ENCODE peak calls at places on chromosomes 5 and 9, in five cellular contexts. L is NCI-H1092 treated with DMSO at 0.1 percent for 48 hours; D is T-helper 22 cell; Q is activated naive CD8-positive, alpha-beta T cell treated with anti-CD3 and anti-CD28 coated beads, Interleukin-2, amount 10 ng/mL, durations not matched to agents 7 days and 5 days; W is lower lobe of right lung. H is an unnamed sample.

GRCh38 chr5:57302164-57302563 is 128.3 kb downstream of the GPBP1 start:
- DNase-seq in W (no peak), L (no peak), D (peak; percentile 4), Q (no peak), H (peak; percentile 57)

GRCh38 chr9:132674485-132674884 is 4.2 kb downstream of the GTF3C4 start:
- DNase-seq in Q (no peak), D (no peak), W (no peak), L (no peak), H (no peak)

GRCh38 chr9:131402738-131403492 is 9.0 kb downstream of the PRRC2B start:
- DNase-seq in W (peak; percentile 84), L (peak; percentile 47), Q (no peak), D (no peak), H (peak; percentile 94)

GRCh38 chr9:125140576-125140975 is 2.8 kb downstream of the SCAI start:
- DNase-seq in L (no peak), W (peak; percentile 52), D (no peak), Q (no peak), H (no peak)

GRCh38 chr9:69324549-69325401 is at the start of gene ENTREP1:
- DNase-seq in D (no peak), W (peak; percentile 87), Q (no peak), L (peak; percentile 36), H (peak; percentile 10)

GRCh38 chr9:91044354-91044753 is 242.7 kb downstream of the SYK start:
- DNase-seq in Q (no peak), W (no peak), D (no peak), L (no peak), H (no peak)

GRCh38 chr5:20537911-20538310 is 549.9 kb upstream of the CDH18 start:
- DNase-seq in D (no peak), W (no peak), Q (no peak), L (no peak), H (no peak)

GRCh38 chr5:72166070-72166979 is 59.0 kb downstream of the MAP1B start:
- DNase-seq in W (no peak), L (peak; percentile 37), D (no peak), Q (no peak), H (peak; percentile 79)

GRCh38 chr9:83291196-83291595 is 228.3 kb upstream of the RASEF start:
- DNase-seq in Q (no peak), W (no peak), D (no peak), L (no peak), H (no peak)

GRCh38 chr9:136975624-136976023 is 1.7 kb upstream of the PTGDS start:
- DNase-seq in W (peak; percentile 66), L (no peak), D (no peak), Q (peak; percentile 58), H (no peak)